ENCODE peak calls at places on chromosomes 4 and X, in nine cellular contexts. One of them, this sample, is unnamed.
A peak's percentile ranks its signal among the peaks of the same experiment; 100 is the strongest.

GRCh38 chrX:64427281-64427680 is 32.0 kb upstream of the MTMR8 start:
- DNase-seq in suprapubic skin: no peak
- DNase-seq in endothelial cell of umbilical vein: no peak
- DNase-seq in HCT116: no peak
- DNase-seq in sigmoid colon: no peak
- DNase-seq in stomach: no peak
- DNase-seq in breast epithelium: no peak
- DNase-seq in prostate gland: no peak
- DNase-seq in GM12891: no peak
- DNase-seq in this sample: no peak

GRCh38 chr4:159283697-159284492 is 181.0 kb downstream of the RAPGEF2 start:
- DNase-seq in suprapubic skin: no peak
- DNase-seq in GM12891: no peak
- DNase-seq in HCT116: no peak
- DNase-seq in breast epithelium: no peak
- DNase-seq in endothelial cell of umbilical vein: peak; percentile 61
- DNase-seq in prostate gland: no peak
- DNase-seq in sigmoid colon: no peak
- DNase-seq in stomach: no peak
- DNase-seq in this sample: no peak

GRCh38 chr4:70754470-70754869 is 32.7 kb downstream of the RUFY3 start:
- DNase-seq in sigmoid colon: no peak
- DNase-seq in prostate gland: no peak
- DNase-seq in suprapubic skin: no peak
- DNase-seq in HCT116: no peak
- DNase-seq in stomach: no peak
- DNase-seq in breast epithelium: no peak
- DNase-seq in GM12891: no peak
- DNase-seq in endothelial cell of umbilical vein: no peak
- DNase-seq in this sample: no peak

GRCh38 chrX:119015407-119016242 is 41.2 kb downstream of the LONRF3 start:
- DNase-seq in suprapubic skin: no peak
- DNase-seq in HCT116: peak; percentile 35
- DNase-seq in sigmoid colon: peak; percentile 80
- DNase-seq in prostate gland: peak; percentile 21
- DNase-seq in stomach: peak; percentile 43
- DNase-seq in endothelial cell of umbilical vein: peak; percentile 90
- DNase-seq in GM12891: no peak
- DNase-seq in breast epithelium: peak; percentile 56
- DNase-seq in this sample: peak; percentile 32

GRCh38 chr4:25320374-25321172 is 8.0 kb downstream of the ZCCHC4 start:
- DNase-seq in suprapubic skin: no peak
- DNase-seq in endothelial cell of umbilical vein: no peak
- DNase-seq in HCT116: no peak
- DNase-seq in stomach: no peak
- DNase-seq in GM12891: no peak
- DNase-seq in breast epithelium: no peak
- DNase-seq in sigmoid colon: no peak
- DNase-seq in prostate gland: no peak
- DNase-seq in this sample: no peak

GRCh38 chr4:166996216-166996615 is 238.1 kb downstream of the SPOCK3 start:
- DNase-seq in prostate gland: no peak
- DNase-seq in endothelial cell of umbilical vein: no peak
- DNase-seq in suprapubic skin: no peak
- DNase-seq in breast epithelium: no peak
- DNase-seq in stomach: no peak
- DNase-seq in GM12891: no peak
- DNase-seq in sigmoid colon: no peak
- DNase-seq in HCT116: no peak
- DNase-seq in this sample: no peak

GRCh38 chrX:85611926-85612325 is 232.5 kb upstream of the POF1B start:
- DNase-seq in sigmoid colon: no peak
- DNase-seq in endothelial cell of umbilical vein: peak; percentile 1
- DNase-seq in HCT116: no peak
- DNase-seq in prostate gland: no peak
- DNase-seq in breast epithelium: no peak
- DNase-seq in GM12891: no peak
- DNase-seq in stomach: no peak
- DNase-seq in suprapubic skin: no peak
- DNase-seq in this sample: no peak

GRCh38 chr4:156169861-156170260 is 216.2 kb upstream of the CTSO start:
- DNase-seq in suprapubic skin: no peak
- DNase-seq in prostate gland: no peak
- DNase-seq in GM12891: no peak
- DNase-seq in endothelial cell of umbilical vein: no peak
- DNase-seq in stomach: no peak
- DNase-seq in sigmoid colon: no peak
- DNase-seq in HCT116: no peak
- DNase-seq in breast epithelium: no peak
- DNase-seq in this sample: no peak

GRCh38 chr4:4642201-4643025 is 100.6 kb upstream of the STX18 start:
- DNase-seq in prostate gland: no peak
- DNase-seq in breast epithelium: no peak
- DNase-seq in endothelial cell of umbilical vein: no peak
- DNase-seq in sigmoid colon: no peak
- DNase-seq in GM12891: no peak
- DNase-seq in stomach: no peak
- DNase-seq in suprapubic skin: no peak
- DNase-seq in HCT116: no peak
- DNase-seq in this sample: no peak

GRCh38 chr4:174553828-174554227 is 31.5 kb upstream of the HPGD start:
- DNase-seq in prostate gland: no peak
- DNase-seq in suprapubic skin: no peak
- DNase-seq in HCT116: no peak
- DNase-seq in endothelial cell of umbilical vein: no peak
- DNase-seq in GM12891: no peak
- DNase-seq in breast epithelium: no peak
- DNase-seq in sigmoid colon: no peak
- DNase-seq in stomach: no peak
- DNase-seq in this sample: no peak

GRCh38 chrX:48958635-48959094 is 1.3 kb upstream of the OTUD5 start:
- DNase-seq in breast epithelium: peak; percentile 52
- DNase-seq in prostate gland: peak; percentile 6
- DNase-seq in endothelial cell of umbilical vein: peak; percentile 57
- DNase-seq in GM12891: no peak
- DNase-seq in stomach: peak; percentile 32
- DNase-seq in suprapubic skin: no peak
- DNase-seq in sigmoid colon: peak; percentile 82
- DNase-seq in HCT116: no peak
- DNase-seq in this sample: peak; percentile 47

GRCh38 chrX:48957827-48958634 is 624 bp upstream of the OTUD5 start:
- DNase-seq in HCT116: peak; percentile 93
- DNase-seq in endothelial cell of umbilical vein: peak; percentile 97
- DNase-seq in sigmoid colon: peak; percentile 99
- DNase-seq in suprapubic skin: peak; percentile 98
- DNase-seq in GM12891: peak; percentile 74
- DNase-seq in stomach: peak; percentile 95
- DNase-seq in prostate gland: peak; percentile 96
- DNase-seq in breast epithelium: peak; percentile 92
- DNase-seq in this sample: peak; percentile 95

GRCh38 chrX:48960291-48960690 is 2.9 kb upstream of the OTUD5 start:
- DNase-seq in stomach: no peak
- DNase-seq in prostate gland: no peak
- DNase-seq in endothelial cell of umbilical vein: no peak
- DNase-seq in GM12891: no peak
- DNase-seq in breast epithelium: no peak
- DNase-seq in suprapubic skin: no peak
- DNase-seq in sigmoid colon: no peak
- DNase-seq in HCT116: no peak
- DNase-seq in this sample: peak; percentile 30

GRCh38 chrX:48957477-48957826 is at the start of gene OTUD5:
- DNase-seq in breast epithelium: no peak
- DNase-seq in sigmoid colon: no peak
- DNase-seq in endothelial cell of umbilical vein: no peak
- DNase-seq in HCT116: no peak
- DNase-seq in prostate gland: no peak
- DNase-seq in GM12891: peak; percentile 68
- DNase-seq in suprapubic skin: no peak
- DNase-seq in stomach: no peak
- DNase-seq in this sample: no peak

GRCh38 chrX:48961585-48962091 is 4.2 kb upstream of the OTUD5 start:
- DNase-seq in endothelial cell of umbilical vein: peak; percentile 24
- DNase-seq in suprapubic skin: no peak
- DNase-seq in HCT116: no peak
- DNase-seq in GM12891: no peak
- DNase-seq in sigmoid colon: no peak
- DNase-seq in prostate gland: no peak
- DNase-seq in breast epithelium: no peak
- DNase-seq in stomach: no peak
- DNase-seq in this sample: peak; percentile 25
- TF ChIP-seq POLR2AphosphoS5 in endothelial cell of umbilical vein: no peak
- TF ChIP-seq POLR2AphosphoS5 in suprapubic skin: no peak
- TF ChIP-seq POLR2AphosphoS5 in HCT116: no peak
- TF ChIP-seq POLR2AphosphoS5 in GM12891: no peak
- TF ChIP-seq POLR2AphosphoS5 in sigmoid colon: no peak
- TF ChIP-seq POLR2AphosphoS5 in prostate gland: no peak
- TF ChIP-seq POLR2AphosphoS5 in breast epithelium: no peak
- TF ChIP-seq POLR2AphosphoS5 in stomach: peak; percentile 9
- TF ChIP-seq POLR2AphosphoS5 in this sample: peak; percentile 15

DNA sequence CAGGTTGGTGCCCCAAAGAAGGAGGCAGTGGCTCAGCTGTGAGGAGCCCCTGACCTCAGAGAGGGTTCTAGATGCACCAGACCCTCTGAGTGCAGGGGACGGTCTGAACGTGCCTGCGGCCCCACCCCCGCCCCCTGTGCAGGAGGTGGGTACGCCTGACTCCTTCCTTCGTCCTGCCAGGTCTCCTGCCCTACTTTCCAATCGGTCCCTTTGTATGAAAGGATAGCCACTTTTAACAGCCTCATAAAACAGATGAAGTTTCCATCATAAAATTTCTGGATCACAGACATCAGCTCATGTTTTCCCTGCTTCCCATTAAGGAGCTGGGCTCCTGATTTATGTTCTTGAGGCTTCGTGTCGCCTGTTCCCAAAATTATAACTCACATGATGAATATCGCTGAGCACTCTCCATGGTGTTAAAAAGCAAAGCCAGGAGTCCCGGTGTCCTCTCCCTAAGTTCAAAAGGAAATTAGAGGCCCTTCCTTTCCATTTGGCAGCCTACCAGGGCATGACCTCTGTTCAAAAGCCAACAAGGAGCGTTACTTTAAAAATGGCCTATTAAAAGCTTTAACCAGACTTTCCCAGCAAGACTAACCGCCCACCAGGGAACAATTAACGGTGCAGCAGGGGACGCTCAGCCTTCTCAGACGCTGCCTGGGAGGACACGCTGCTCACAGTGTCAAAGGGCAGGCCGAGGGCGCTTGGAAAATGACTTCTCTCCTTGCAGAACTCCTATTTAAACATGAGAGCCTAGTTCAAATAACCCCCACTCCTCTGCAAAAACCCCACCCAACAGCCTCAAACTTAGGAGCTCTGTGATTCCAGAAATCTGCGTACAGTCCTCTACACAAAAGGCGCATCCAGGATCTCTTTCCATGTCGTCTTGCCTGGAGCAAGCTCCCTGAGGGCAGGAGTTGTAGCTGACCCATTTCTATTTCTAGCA is 181.9 kb downstream of the AFAP1 start:
- DNase-seq in endothelial cell of umbilical vein: peak; percentile 27
- DNase-seq in sigmoid colon: peak; percentile 82
- DNase-seq in HCT116: no peak
- DNase-seq in prostate gland: peak; percentile 49
- DNase-seq in stomach: no peak
- DNase-seq in suprapubic skin: no peak
- DNase-seq in breast epithelium: no peak
- DNase-seq in GM12891: no peak
- DNase-seq in this sample: no peak
- TF ChIP-seq POLR2AphosphoS5 in endothelial cell of umbilical vein: peak; percentile 11
- TF ChIP-seq POLR2AphosphoS5 in sigmoid colon: peak; percentile 41
- TF ChIP-seq POLR2AphosphoS5 in HCT116: no peak
- TF ChIP-seq POLR2AphosphoS5 in prostate gland: peak; percentile 92
- TF ChIP-seq POLR2AphosphoS5 in stomach: no peak
- TF ChIP-seq POLR2AphosphoS5 in suprapubic skin: no peak
- TF ChIP-seq POLR2AphosphoS5 in breast epithelium: no peak
- TF ChIP-seq POLR2AphosphoS5 in GM12891: no peak
- TF ChIP-seq POLR2AphosphoS5 in this sample: no peak

DNA sequence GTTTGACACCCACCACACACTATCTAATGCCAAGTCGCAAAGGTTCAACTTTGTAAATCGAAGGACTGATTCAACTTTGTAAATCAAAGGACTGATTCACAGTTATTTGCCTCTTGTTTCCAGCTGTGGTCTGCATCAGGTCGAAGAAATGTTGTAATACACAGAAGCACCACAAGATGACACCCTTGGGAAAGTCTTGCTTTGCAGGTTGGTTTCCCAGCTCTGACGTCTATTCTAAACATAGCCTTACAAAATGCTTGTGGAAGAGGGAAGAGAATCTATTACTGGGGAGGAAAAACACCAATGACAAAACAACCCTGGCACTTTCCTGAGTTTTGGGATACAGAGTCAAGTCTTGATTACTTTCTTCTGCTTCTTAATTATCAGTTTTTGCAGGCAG is 35.3 kb downstream of the SUPT20HL1 start:
- DNase-seq in sigmoid colon: no peak
- DNase-seq in GM12891: no peak
- DNase-seq in endothelial cell of umbilical vein: peak; percentile 68
- DNase-seq in HCT116: peak; percentile 24
- DNase-seq in prostate gland: peak; percentile 51
- DNase-seq in suprapubic skin: no peak
- DNase-seq in stomach: peak; percentile 31
- DNase-seq in breast epithelium: no peak
- DNase-seq in this sample: peak; percentile 29
- TF ChIP-seq POLR2AphosphoS5 in sigmoid colon: peak; percentile 19
- TF ChIP-seq POLR2AphosphoS5 in GM12891: no peak
- TF ChIP-seq POLR2AphosphoS5 in endothelial cell of umbilical vein: no peak
- TF ChIP-seq POLR2AphosphoS5 in HCT116: no peak
- TF ChIP-seq POLR2AphosphoS5 in prostate gland: peak; percentile 60
- TF ChIP-seq POLR2AphosphoS5 in suprapubic skin: no peak
- TF ChIP-seq POLR2AphosphoS5 in stomach: peak; percentile 53
- TF ChIP-seq POLR2AphosphoS5 in breast epithelium: no peak
- TF ChIP-seq POLR2AphosphoS5 in this sample: no peak

GRCh38 chr4:168853770-168854169 is 156.3 kb downstream of the CBR4 start:
- DNase-seq in prostate gland: no peak
- DNase-seq in HCT116: no peak
- DNase-seq in sigmoid colon: no peak
- DNase-seq in suprapubic skin: no peak
- DNase-seq in GM12891: no peak
- DNase-seq in stomach: no peak
- DNase-seq in endothelial cell of umbilical vein: no peak
- DNase-seq in breast epithelium: no peak
- DNase-seq in this sample: no peak

GRCh38 chr4:168852933-168853713 is 156.9 kb downstream of the CBR4 start:
- DNase-seq in suprapubic skin: no peak
- DNase-seq in sigmoid colon: no peak
- DNase-seq in endothelial cell of umbilical vein: no peak
- DNase-seq in breast epithelium: no peak
- DNase-seq in stomach: no peak
- DNase-seq in HCT116: no peak
- DNase-seq in GM12891: no peak
- DNase-seq in prostate gland: no peak
- DNase-seq in this sample: no peak

GRCh38 chr4:168856312-168856711 is 153.7 kb downstream of the CBR4 start:
- DNase-seq in HCT116: no peak
- DNase-seq in breast epithelium: no peak
- DNase-seq in GM12891: no peak
- DNase-seq in endothelial cell of umbilical vein: no peak
- DNase-seq in prostate gland: no peak
- DNase-seq in sigmoid colon: no peak
- DNase-seq in stomach: no peak
- DNase-seq in suprapubic skin: no peak
- DNase-seq in this sample: no peak

GRCh38 chr4:168852387-168852786 is 157.7 kb downstream of the CBR4 start:
- DNase-seq in stomach: no peak
- DNase-seq in sigmoid colon: no peak
- DNase-seq in endothelial cell of umbilical vein: no peak
- DNase-seq in breast epithelium: no peak
- DNase-seq in GM12891: no peak
- DNase-seq in suprapubic skin: no peak
- DNase-seq in prostate gland: no peak
- DNase-seq in HCT116: no peak
- DNase-seq in this sample: no peak

GRCh38 chr4:168854216-168854921 is 155.7 kb downstream of the CBR4 start:
- DNase-seq in HCT116: no peak
- DNase-seq in suprapubic skin: no peak
- DNase-seq in prostate gland: no peak
- DNase-seq in sigmoid colon: peak; percentile 81
- DNase-seq in GM12891: no peak
- DNase-seq in stomach: no peak
- DNase-seq in endothelial cell of umbilical vein: no peak
- DNase-seq in breast epithelium: no peak
- DNase-seq in this sample: no peak
- TF ChIP-seq POLR2AphosphoS5 in HCT116: no peak
- TF ChIP-seq POLR2AphosphoS5 in suprapubic skin: no peak
- TF ChIP-seq POLR2AphosphoS5 in prostate gland: no peak
- TF ChIP-seq POLR2AphosphoS5 in sigmoid colon: peak; percentile 51
- TF ChIP-seq POLR2AphosphoS5 in GM12891: no peak
- TF ChIP-seq POLR2AphosphoS5 in stomach: no peak
- TF ChIP-seq POLR2AphosphoS5 in endothelial cell of umbilical vein: no peak
- TF ChIP-seq POLR2AphosphoS5 in breast epithelium: peak; percentile 37
- TF ChIP-seq POLR2AphosphoS5 in this sample: peak; percentile 33

This sample was measured in transverse colon.